ENCODE peak calls at places on chromosomes 16 and 17, in six cellular contexts. O is NCI-H2171; X is stimulated activated CD8-positive, alpha-beta memory T cell treated with anti-CD3 and anti-CD28 coated beads, Interleukin-7, amount 100 ng/mL, for 1 hour; N is NCI-H1092; Q is activated CD8-positive, alpha-beta memory T cell treated with anti-CD3 and anti-CD28 coated beads for 48 hours; V is T-helper 9 cell. U is an unnamed sample.

GRCh38 chr16:7602424-7602935 is 269.8 kb downstream of the RBFOX1 start:
- DNase-seq in V (no peak), Q (no peak), X (no peak), O (no peak), N (no peak), U (no peak)

GRCh38 chr16:10539793-10540192 is 40.6 kb downstream of the EMP2 start:
- DNase-seq in X (no peak), N (no peak), O (no peak), Q (no peak), V (no peak), U (no peak)

GRCh38 chr17:63405020-63405419 is 41.1 kb downstream of the CYB561 start:
- DNase-seq in Q (no peak), V (no peak), N (no peak), O (no peak), X (no peak), U (no peak)

GRCh38 chr17:33049781-33050414 is 58.3 kb downstream of the SPACA3 start:
- DNase-seq in V (peak; percentile 7), N (no peak), Q (peak; percentile 5), X (no peak), O (peak; percentile 11), U (peak; percentile 24)

GRCh38 chr16:10765772-10766171 is 22.1 kb downstream of the NUBP1 start:
- DNase-seq in V (no peak), X (no peak), O (no peak), N (no peak), Q (no peak), U (no peak)

GRCh38 chr17:4276514-4276913 is 12.7 kb upstream of the ANKFY1 start:
- DNase-seq in N (no peak), X (no peak), O (no peak), Q (no peak), V (no peak), U (no peak)

GRCh38 chr17:15091825-15092224 is 173.3 kb downstream of the PMP22 start:
- DNase-seq in V (no peak), X (no peak), N (no peak), O (no peak), Q (no peak), U (no peak)

GRCh38 chr16:16014329-16015224 is 65.2 kb downstream of the ABCC1 start:
- DNase-seq in N (peak; percentile 20), V (no peak), Q (no peak), X (no peak), O (peak; percentile 97), U (no peak)

GRCh38 chr17:16351831-16352230 is 1.4 kb downstream of the CENPV start:
- DNase-seq in O (no peak), N (no peak), V (no peak), Q (no peak), X (no peak), U (no peak)

GRCh38 chr17:40963838-40964237 is 2.9 kb downstream of the KRT39 start:
- DNase-seq in Q (no peak), O (no peak), V (no peak), X (no peak), N (no peak), U (no peak)

GRCh38 chr17:67629963-67630320 is 87.8 kb upstream of the NOL11 start:
- DNase-seq in O (peak; percentile 29), Q (no peak), V (no peak), X (no peak), N (no peak), U (peak; percentile 57)

GRCh38 chr17:77526728-77527355 is 386.1 kb downstream of the SEC14L1 start:
- DNase-seq in V (no peak), N (no peak), Q (no peak), X (no peak), O (peak; percentile 71), U (no peak)

GRCh38 chr17:82912571-82913089 is 72.8 kb upstream of the ZNF750 start:
- DNase-seq in X (no peak), Q (no peak), N (no peak), O (no peak), V (no peak), U (no peak)

GRCh38 chr16:56606688-56607618 is 1.4 kb upstream of the MT2A start:
- DNase-seq in O (no peak), N (no peak), X (no peak), V (no peak), Q (no peak), U (no peak)

GRCh38 chr17:76843703-76844484 is 24.3 kb upstream of the MGAT5B start:
- DNase-seq in V (no peak), Q (no peak), X (no peak), O (no peak), N (no peak), U (no peak)

GRCh38 chr16:50152386-50152806 is 710 bp upstream of the TENT4B start:
- DNase-seq in Q (peak; percentile 33), X (peak; percentile 29), O (no peak), V (peak; percentile 52), N (peak; percentile 60), U (peak; percentile 46)

GRCh38 chr16:50197582-50197981 is 44.5 kb downstream of the TENT4B start:
- DNase-seq in X (no peak), N (no peak), O (no peak), V (no peak), Q (no peak), U (no peak)

GRCh38 chr17:31825961-31826691 is 32.9 kb downstream of the COPRS start:
- DNase-seq in N (no peak), O (peak; percentile 67), X (no peak), V (no peak), Q (no peak), U (no peak)

GRCh38 chr16:27408012-27408601 is 6.1 kb downstream of the IL21R start:
- DNase-seq in X (no peak), Q (no peak), O (no peak), N (no peak), V (no peak), U (no peak)

GRCh38 chr16:3868556-3868955 is 12.0 kb downstream of the CREBBP start:
- DNase-seq in Q (no peak), N (no peak), V (no peak), O (no peak), X (no peak), U (no peak)

GRCh38 chr16:2935418-2935817 is 23.7 kb downstream of the FLYWCH1 start:
- DNase-seq in Q (no peak), O (no peak), X (no peak), V (no peak), N (no peak), U (no peak)

GRCh38 chr16:47507701-47508100 is 46.6 kb downstream of the PHKB start:
- DNase-seq in X (no peak), Q (no peak), N (no peak), V (no peak), O (no peak), U (no peak)

GRCh38 chr16:29881050-29881449 is 18.0 kb upstream of the CDIPT start:
- DNase-seq in Q (no peak), V (no peak), X (no peak), O (no peak), N (no peak), U (no peak)

GRCh38 chr17:8383143-8383974 is at the start of gene RPL26:
- DNase-seq in N (peak; percentile 98), Q (peak; percentile 91), X (peak; percentile 85), O (peak; percentile 97), V (peak; percentile 88), U (peak; percentile 99)

GRCh38 chr16:89720859-89721643 is at the start of the genes VPS9D1 and ZNF276:
- DNase-seq in O (peak; percentile 84), N (peak; percentile 77), X (peak; percentile 63), Q (peak; percentile 69), V (peak; percentile 81), U (peak; percentile 72)

GRCh38 chr17:58487589-58488427 is at the start of gene HSF5:
- DNase-seq in X (peak; percentile 46), Q (peak; percentile 63), O (no peak), V (peak; percentile 57), N (no peak), U (no peak)

GRCh38 chr17:35734396-35734795 is 3.0 kb downstream of the RASL10B start:
- DNase-seq in V (no peak), N (no peak), Q (no peak), X (no peak), O (no peak), U (no peak)

GRCh38 chr16:1926223-1926718 is 8.1 kb upstream of the HS3ST6 start:
- DNase-seq in X (no peak), O (no peak), N (no peak), Q (no peak), V (no peak), U (no peak)

GRCh38 chr16:23803591-23804123 is 32.1 kb upstream of the PRKCB start:
- DNase-seq in O (no peak), X (peak; percentile 35), V (peak; percentile 51), N (no peak), Q (peak; percentile 15), U (peak; percentile 73)

GRCh38 chr17:53629188-53629587 is 193.5 kb upstream of the KIF2B start:
- DNase-seq in Q (no peak), X (no peak), N (no peak), V (no peak), O (no peak), U (no peak)

GRCh38 chr17:2456475-2456874 is 55.2 kb downstream of the METTL16 start:
- DNase-seq in V (no peak), X (no peak), Q (no peak), N (no peak), O (no peak), U (no peak)

GRCh38 chr16:30725465-30725792 is 22.8 kb upstream of the PHKG2 start:
- DNase-seq in Q (no peak), X (no peak), N (no peak), V (no peak), O (no peak), U (no peak)

GRCh38 chr17:18958611-18959010 is 6.6 kb downstream of the SLC5A10 start:
- DNase-seq in X (no peak), N (no peak), Q (no peak), O (no peak), V (no peak), U (no peak)

GRCh38 chr16:12002447-12003006 is 26.0 kb downstream of the SNX29 start:
- DNase-seq in X (no peak), V (no peak), Q (no peak), O (peak; percentile 84), N (peak; percentile 48), U (no peak)

GRCh38 chr17:10059684-10060211 is 138.7 kb downstream of the GAS7 start:
- DNase-seq in X (no peak), N (no peak), V (no peak), Q (no peak), O (no peak), U (no peak)

U was measured in pons.